ENCODE peak calls at places on chromosome 16, in eight cellular contexts. V is upper lobe of right lung; S is GM13976; X is lower lobe of right lung; W is CD4-positive, alpha-beta T cell; K is lower leg skin; P is GM13977; U is K562. M is an unnamed sample.

GRCh38 chr16:88783391-88784073 is 1.5 kb downstream of the PIEZO1 start:
- DNase-seq in V (peak; percentile 66), S (no peak), X (peak; percentile 57), W (no peak), K (no peak), P (no peak), U (no peak), M (no peak)

GRCh38 chr16:15950167-15950854 is 895 bp downstream of the ABCC1 start:
- DNase-seq in V (no peak), S (peak; percentile 65), X (no peak), W (no peak), K (no peak), P (peak; percentile 73), U (peak; percentile 66), M (peak; percentile 59)

GRCh38 chr16:54645328-54645727 is 285.3 kb upstream of the IRX5 start:
- DNase-seq in V (no peak), S (no peak), X (peak; percentile 57), W (no peak), K (no peak), P (no peak), U (no peak), M (no peak)

GRCh38 chr16:80253741-80254140 is 287.1 kb upstream of the DYNLRB2 start:
- DNase-seq in V (no peak), S (no peak), X (no peak), W (no peak), K (no peak), P (no peak), U (no peak), M (no peak)

GRCh38 chr16:80862153-80862552 is 57.8 kb upstream of the CDYL2 start:
- DNase-seq in V (no peak), S (peak; percentile 16), X (no peak), W (no peak), K (no peak), P (no peak), U (no peak), M (no peak)

GRCh38 chr16:84885024-84885910 is 65.5 kb downstream of the CRISPLD2 start:
- DNase-seq in V (no peak), S (no peak), X (no peak), W (no peak), K (no peak), P (no peak), U (no peak), M (no peak)

GRCh38 chr16:54939537-54940278 is 9.0 kb downstream of the IRX5 start:
- DNase-seq in V (no peak), S (no peak), X (peak; percentile 57), W (no peak), K (peak; percentile 90), P (no peak), U (peak; percentile 19), M (no peak)

GRCh38 chr16:2022723-2023097 is 3.1 kb downstream of the NPW start:
- DNase-seq in V (no peak), S (peak; percentile 60), X (no peak), W (no peak), K (no peak), P (no peak), U (peak; percentile 64), M (no peak)

GRCh38 chr16:81526935-81527334 is 82.3 kb downstream of the CMIP start:
- DNase-seq in V (no peak), S (no peak), X (peak; percentile 59), W (no peak), K (no peak), P (no peak), U (peak; percentile 84), M (no peak)

GRCh38 chr16:88667496-88667895 is 4.6 kb upstream of the MVD start:
- DNase-seq in V (no peak), S (no peak), X (no peak), W (no peak), K (no peak), P (no peak), U (no peak), M (no peak)

GRCh38 chr16:57300387-57301125 is 16.1 kb upstream of the PLLP start:
- DNase-seq in V (peak; percentile 99), S (peak; percentile 94), X (peak; percentile 99), W (peak; percentile 97), K (peak; percentile 100), P (peak; percentile 94), U (peak; percentile 98), M (peak; percentile 95)

GRCh38 chr16:57301126-57301817 is 16.8 kb upstream of the PLLP start:
- DNase-seq in V (no peak), S (no peak), X (no peak), W (no peak), K (no peak), P (no peak), U (no peak), M (no peak)

GRCh38 chr16:57299719-57300386 is 15.4 kb upstream of the PLLP start:
- DNase-seq in V (peak; percentile 90), S (peak; percentile 77), X (peak; percentile 89), W (peak; percentile 74), K (peak; percentile 97), P (peak; percentile 77), U (peak; percentile 93), M (peak; percentile 78)

GRCh38 chr16:57297856-57298255 is 13.4 kb upstream of the PLLP start:
- DNase-seq in V (no peak), S (no peak), X (no peak), W (peak; percentile 42), K (no peak), P (no peak), U (peak; percentile 54), M (no peak)

GRCh38 chr16:57299009-57299718 is 14.7 kb upstream of the PLLP start:
- DNase-seq in V (no peak), S (no peak), X (peak; percentile 59), W (no peak), K (peak; percentile 93), P (peak; percentile 59), U (no peak), M (no peak)
- TF ChIP-seq CTCF in V (no peak), S (no peak), X (no peak), W (no peak), K (no peak), P (no peak), U (peak; percentile 10), M (no peak)

DNA sequence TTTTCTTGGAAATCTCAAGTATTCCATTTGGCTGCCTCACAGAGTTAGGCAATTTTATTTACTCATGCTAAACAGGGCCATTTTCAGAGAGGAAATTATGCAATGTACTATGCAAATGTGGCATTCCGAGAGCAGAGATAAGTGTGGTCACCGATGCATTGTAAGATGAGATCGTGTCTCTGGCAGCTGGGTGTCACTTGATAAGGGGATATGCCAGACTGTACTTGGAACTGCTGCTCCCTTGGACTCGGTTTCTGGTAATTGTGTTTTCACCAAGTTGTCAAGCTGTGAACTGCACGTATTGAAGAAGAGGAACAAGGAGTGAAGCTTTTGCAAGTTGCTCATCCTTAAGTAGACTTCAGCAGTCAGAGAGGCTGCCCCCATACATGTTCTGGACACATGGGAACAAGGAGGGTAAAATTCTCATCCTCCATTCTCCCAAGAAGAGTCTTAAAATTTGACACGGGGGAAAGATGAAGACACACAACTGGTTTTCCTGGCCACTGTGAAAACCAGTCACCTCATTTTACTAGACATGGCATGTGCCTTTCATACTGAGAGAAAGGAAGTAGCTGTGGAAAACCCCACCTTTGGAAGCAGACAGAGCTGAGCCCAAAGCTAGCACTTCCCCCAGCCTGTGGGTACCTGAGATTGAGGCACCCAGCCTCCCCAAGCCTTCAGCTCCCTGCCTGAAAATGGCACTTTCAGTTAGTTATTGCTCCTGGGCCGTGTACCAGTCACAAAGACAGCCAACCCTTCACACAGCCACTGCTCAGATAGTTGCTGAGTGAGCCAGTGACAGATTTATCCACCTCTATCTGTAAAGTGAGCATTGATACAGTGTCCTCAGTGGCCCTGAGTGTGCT is 150.7 kb downstream of the SOCS1 start:
- DNase-seq in V (no peak), S (peak; percentile 64), X (no peak), W (no peak), K (no peak), P (peak; percentile 68), U (peak; percentile 94), M (peak; percentile 65)
- TF ChIP-seq CTCF in V (no peak), S (no peak), X (no peak), W (no peak), K (no peak), P (no peak), U (no peak), M (no peak)

GRCh38 chr16:50323335-50324011 is 45.3 kb downstream of the BRD7 start:
- DNase-seq in V (no peak), S (no peak), X (no peak), W (no peak), K (no peak), P (no peak), U (peak; percentile 67), M (no peak)
- TF ChIP-seq CTCF in V (no peak), S (no peak), X (peak; percentile 12), W (peak; percentile 43), K (no peak), P (peak; percentile 31), U (peak; percentile 42), M (peak; percentile 15)

DNA sequence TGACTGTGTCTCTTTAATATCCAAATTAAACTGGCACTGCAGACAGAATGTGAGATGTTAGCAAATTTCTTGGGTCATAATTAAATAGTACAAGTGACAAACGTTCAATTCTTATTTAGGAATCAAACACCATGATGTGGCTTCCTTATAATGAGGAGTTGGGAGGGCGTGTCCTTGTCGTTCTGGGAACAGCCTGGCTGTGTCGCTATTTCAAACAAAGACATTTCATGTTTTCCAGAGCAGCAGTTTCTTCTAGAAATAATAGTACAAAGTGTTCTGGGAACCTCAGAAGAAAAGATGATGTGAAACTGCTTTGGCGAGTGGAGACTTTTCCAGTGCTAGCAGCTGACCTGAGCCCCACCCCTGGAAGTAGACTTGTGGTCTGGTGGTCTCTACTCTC is 301.7 kb upstream of the N4BP1 start:
- DNase-seq in V (no peak), S (no peak), X (no peak), W (no peak), K (no peak), P (no peak), U (no peak), M (no peak)
- TF ChIP-seq CTCF in V (no peak), S (no peak), X (no peak), W (no peak), K (no peak), P (no peak), U (peak; percentile 22), M (no peak)

GRCh38 chr16:56871172-56871593 is 6.2 kb downstream of the SLC12A3 start:
- DNase-seq in V (no peak), S (peak; percentile 72), X (no peak), W (no peak), K (no peak), P (peak; percentile 58), U (peak; percentile 23), M (peak; percentile 73)
- TF ChIP-seq CTCF in V (no peak), S (peak; percentile 19), X (no peak), W (no peak), K (no peak), P (peak; percentile 24), U (peak; percentile 18), M (peak; percentile 24)

GRCh38 chr16:26795184-26795583 is 271.5 kb upstream of the C16orf82 start:
- DNase-seq in V (no peak), S (no peak), X (no peak), W (no peak), K (no peak), P (no peak), U (peak; percentile 12), M (no peak)
- TF ChIP-seq CTCF in V (peak; percentile 22), S (no peak), X (no peak), W (no peak), K (no peak), P (no peak), U (peak; percentile 50), M (no peak)